ENCODE peak calls at places on chromosomes 5 and 9, in nine cellular contexts. L is HepG2, M is HCT116, B is A549, H is heart left ventricle, C is fibroblast of mammary gland, E is IMR-90, J is fibroblast of pulmonary artery, S is psoas muscle. X is an unnamed sample.

GRCh38 chr5:72204946-72205345 is 97.7 kb downstream of the MAP1B start:
- DNase-seq in L (no peak), M (no peak), B (no peak), H (no peak), C (peak; percentile 58), E (peak; percentile 58), J (no peak), S (no peak), X (peak; percentile 41)

GRCh38 chr9:71001780-71002386 is 119.5 kb downstream of the TRPM3 start:
- DNase-seq in L (peak; percentile 10), M (peak; percentile 23), B (no peak), H (no peak), C (peak; percentile 45), E (peak; percentile 25), J (peak; percentile 58), S (no peak), X (peak; percentile 25)

GRCh38 chr5:173623789-173624188 is 7.3 kb upstream of the BOD1 start:
- DNase-seq in L (no peak), M (no peak), B (no peak), H (no peak), C (no peak), E (no peak), J (no peak), S (no peak), X (no peak)

GRCh38 chr5:1448511-1449011 is 3.3 kb upstream of the SLC6A3 start:
- DNase-seq in L (no peak), M (no peak), B (no peak), H (no peak), C (no peak), E (no peak), J (no peak), S (no peak), X (no peak)

GRCh38 chr9:137318976-137319375 is 16.9 kb upstream of the NRARP start:
- DNase-seq in L (no peak), M (no peak), B (no peak), H (peak; percentile 87), C (peak; percentile 39), E (peak; percentile 5), J (no peak), S (no peak), X (no peak)

GRCh38 chr5:157618366-157618765 is 33.9 kb downstream of the SOX30 start:
- DNase-seq in L (no peak), M (no peak), B (no peak), H (no peak), C (no peak), E (no peak), J (no peak), S (no peak), X (no peak)

GRCh38 chr5:38638656-38639055 is 82.2 kb upstream of the LIFR start:
- DNase-seq in L (no peak), M (no peak), B (no peak), H (no peak), C (no peak), E (no peak), J (no peak), S (no peak), X (no peak)

GRCh38 chr9:13557724-13558123 is 278.2 kb upstream of the MPDZ start:
- DNase-seq in L (no peak), M (no peak), B (no peak), H (no peak), C (no peak), E (no peak), J (no peak), S (no peak), X (no peak)

GRCh38 chr5:4802044-4802443 is 338.1 kb upstream of the ADAMTS16 start:
- DNase-seq in L (no peak), M (no peak), B (no peak), H (no peak), C (no peak), E (no peak), J (peak; percentile 14), S (no peak), X (peak; percentile 5)

DNA sequence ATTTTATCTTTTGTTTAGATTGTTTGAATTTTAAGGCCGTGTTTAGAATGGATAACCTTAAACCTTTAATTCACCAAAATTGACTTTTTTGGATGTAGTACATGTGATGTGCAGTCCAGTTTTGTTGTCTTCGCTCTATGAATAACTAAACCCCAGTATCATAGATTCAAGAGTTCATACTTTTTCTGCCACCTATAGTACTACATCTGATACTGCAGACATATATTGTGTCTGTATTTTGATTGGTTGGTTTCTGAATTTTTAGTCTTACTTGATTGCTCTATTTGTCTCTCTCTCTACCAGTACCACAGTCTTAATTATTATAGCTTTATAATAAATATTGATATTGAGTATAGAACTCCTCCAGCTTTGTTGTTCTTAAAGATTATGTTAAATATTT is 58.1 kb downstream of the PPIP5K2 start:
- DNase-seq in L (no peak), M (no peak), B (peak; percentile 1), H (no peak), C (peak; percentile 1), E (no peak), J (peak; percentile 4), S (no peak), X (no peak)
- TF ChIP-seq CTCF in L (no peak), M (no peak), B (no peak), H (no peak), C (no peak), E (no peak), J (no peak), S (no peak), X (no peak)

GRCh38 chr9:35561468-35562261 is 43.4 kb upstream of the TESK1 start:
- DNase-seq in L (no peak), M (no peak), B (no peak), H (no peak), C (no peak), E (no peak), J (no peak), S (no peak), X (no peak)

GRCh38 chr9:35564658-35565061 is 40.4 kb upstream of the TESK1 start:
- DNase-seq in L (no peak), M (no peak), B (no peak), H (no peak), C (peak; percentile 19), E (no peak), J (no peak), S (peak; percentile 74), X (no peak)

GRCh38 chr9:35560625-35561337 is 44.3 kb upstream of the TESK1 start:
- DNase-seq in L (no peak), M (no peak), B (no peak), H (no peak), C (no peak), E (no peak), J (no peak), S (peak; percentile 55), X (no peak)

GRCh38 chr9:35563791-35564197 is 41.3 kb upstream of the TESK1 start:
- DNase-seq in L (peak; percentile 63), M (no peak), B (no peak), H (no peak), C (no peak), E (no peak), J (no peak), S (peak; percentile 71), X (peak; percentile 22)

DNA sequence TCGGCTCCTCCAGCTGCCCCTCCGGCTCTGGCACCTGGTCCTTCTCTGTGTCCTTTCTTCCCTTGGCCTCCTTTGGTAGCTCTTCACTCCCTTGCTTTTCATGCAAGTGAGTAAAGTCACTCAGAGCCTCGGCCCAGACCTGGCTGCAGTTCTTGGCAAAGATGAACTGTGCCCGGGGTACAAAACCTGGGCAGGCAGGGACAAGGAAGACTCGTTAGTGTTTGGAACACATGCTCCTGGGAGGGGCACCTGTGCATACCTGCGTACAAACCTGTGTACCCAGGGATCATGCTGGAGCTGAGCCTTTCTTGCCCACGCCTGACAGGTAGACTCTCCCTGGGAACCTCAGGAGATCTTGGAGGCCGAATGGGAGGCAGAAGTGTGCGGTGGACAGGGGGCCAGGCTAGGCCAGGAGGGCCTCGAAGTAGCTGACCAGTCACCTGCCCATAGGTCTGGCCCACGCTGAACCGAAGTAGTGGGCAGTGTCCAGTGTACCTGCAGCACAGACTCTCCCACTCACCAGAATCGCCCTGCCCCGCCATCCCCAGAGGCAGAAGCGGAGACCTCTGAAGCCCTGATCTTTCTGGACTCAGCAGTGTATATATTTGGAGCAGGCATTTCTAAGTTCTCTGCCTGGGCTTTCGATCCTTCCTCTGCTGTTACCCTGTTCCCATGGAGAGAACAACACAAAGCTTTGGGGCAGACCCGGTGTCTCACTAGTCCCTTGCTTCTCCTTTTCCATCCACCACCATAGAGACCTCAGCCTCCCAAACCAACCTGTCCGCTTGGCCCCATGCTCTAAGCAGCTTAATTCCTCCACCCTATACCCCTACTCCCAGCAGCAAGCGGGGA is 41.9 kb upstream of the TESK1 start:
- DNase-seq in L (no peak), M (no peak), B (no peak), H (no peak), C (no peak), E (no peak), J (no peak), S (no peak), X (no peak)
- H3K4me3 ChIP-seq in L (no peak overlapping the region), M (no peak overlapping the region), B (no peak overlapping the region), H (no peak overlapping the region), C (no peak overlapping the region), E (no peak overlapping the region), J (no peak overlapping the region), S (peak overlapping the region; percentile 58), X (no peak overlapping the region)

GRCh38 chr5:58183078-58183885 is 276.6 kb downstream of the PLK2 start:
- DNase-seq in L (no peak), M (no peak), B (no peak), H (no peak), C (no peak), E (no peak), J (no peak), S (no peak), X (no peak)
- TF ChIP-seq CTCF in L (no peak), M (no peak), B (no peak), H (no peak), C (no peak), E (no peak), J (no peak), S (no peak), X (no peak)

GRCh38 chr5:9187614-9188013 is 358.3 kb downstream of the SEMA5A start:
- DNase-seq in L (no peak), M (no peak), B (no peak), H (no peak), C (no peak), E (no peak), J (no peak), S (no peak), X (no peak)

GRCh38 chr5:9183306-9183705 is 362.6 kb downstream of the SEMA5A start:
- DNase-seq in L (no peak), M (no peak), B (no peak), H (no peak), C (no peak), E (no peak), J (no peak), S (no peak), X (no peak)

GRCh38 chr5:9186069-9186468 is 359.8 kb downstream of the SEMA5A start:
- DNase-seq in L (no peak), M (no peak), B (no peak), H (no peak), C (no peak), E (no peak), J (no peak), S (no peak), X (no peak)

GRCh38 chr5:9188131-9188530 is 357.7 kb downstream of the SEMA5A start:
- DNase-seq in L (no peak), M (no peak), B (no peak), H (no peak), C (peak; percentile 91), E (peak; percentile 96), J (peak; percentile 82), S (no peak), X (peak; percentile 92)

DNA sequence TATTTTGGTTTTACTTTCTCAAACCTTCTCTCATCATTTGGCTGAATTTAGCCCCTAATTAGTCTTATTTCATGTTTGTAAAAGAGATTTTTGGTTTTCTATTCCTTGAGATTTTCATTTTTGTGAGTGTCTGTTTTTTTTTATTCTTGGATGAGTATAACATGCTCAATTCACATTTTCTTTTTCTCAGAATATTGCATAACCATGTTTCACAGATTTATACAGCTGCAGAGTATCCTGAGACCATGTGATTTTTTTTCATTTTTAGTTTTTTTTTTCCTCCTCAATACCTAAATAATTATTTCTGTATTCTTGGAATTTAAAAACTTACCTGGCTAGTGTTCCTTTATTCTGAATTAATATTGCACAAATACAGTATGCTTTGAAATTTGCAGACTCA is 361.9 kb downstream of the SEMA5A start:
- DNase-seq in L (no peak), M (no peak), B (no peak), H (no peak), C (no peak), E (no peak), J (no peak), S (no peak), X (no peak)
- H3K4me3 ChIP-seq in L (no peak overlapping the region), M (no peak overlapping the region), B (no peak overlapping the region), H (no peak overlapping the region), C (no peak overlapping the region), E (no peak overlapping the region), J (no peak overlapping the region), S (no peak overlapping the region), X (no peak overlapping the region)

X was measured in astrocyte of the spinal cord.